ENCODE peak calls at places on chromosomes 2 and 18, in seven cellular contexts. X is NCI-H1417 treated with DMSO at 0.1 percent for 48 hours; Y is Calu3; P is stimulated activated CD4-positive, alpha-beta T cell treated with anti-CD3 and anti-CD28 coated beads, TNF-alpha, amount 100 ng/mL, for 48 hours; D is naive thymus-derived CD8-positive, alpha-beta T cell; N is activated T-cell treated with anti-CD3 and anti-CD28 coated beads for 1 hour; O is ovary. C is an unnamed sample.

GRCh38 chr2:84991404-84992151 is 20.6 kb downstream of the KCMF1 start:
- DNase-seq in X (no peak), Y (no peak), P (no peak), D (no peak), N (no peak), O (no peak), C (peak; percentile 76)

GRCh38 chr2:171702781-171703556 is 15.7 kb downstream of the DYNC1I2 start:
- DNase-seq in X (no peak), Y (no peak), P (no peak), D (no peak), N (no peak), O (no peak), C (no peak)

GRCh38 chr18:45765740-45766139 is 41.8 kb downstream of the SLC14A1 start:
- DNase-seq in X (no peak), Y (no peak), P (no peak), D (no peak), N (no peak), O (no peak), C (no peak)

GRCh38 chr2:10486091-10486490 is 38.0 kb upstream of the ODC1 start:
- DNase-seq in X (no peak), Y (no peak), P (no peak), D (no peak), N (no peak), O (no peak), C (no peak)

GRCh38 chr2:196399736-196400691 is 228.6 kb upstream of the STK17B start:
- DNase-seq in X (no peak), Y (peak; percentile 27), P (no peak), D (no peak), N (no peak), O (no peak), C (peak; percentile 91)

GRCh38 chr2:69780907-69781306 is 39.0 kb downstream of the ANXA4 start:
- DNase-seq in X (no peak), Y (no peak), P (no peak), D (no peak), N (no peak), O (no peak), C (no peak)

GRCh38 chr18:11859282-11859797 is 8.1 kb downstream of the CHMP1B start:
- DNase-seq in X (no peak), Y (no peak), P (no peak), D (no peak), N (no peak), O (no peak), C (no peak)

GRCh38 chr2:37394263-37394662 is 49.8 kb downstream of the QPCT start:
- DNase-seq in X (no peak), Y (no peak), P (no peak), D (no peak), N (no peak), O (no peak), C (no peak)

GRCh38 chr2:170530284-170530745 is 184.8 kb upstream of the SP5 start:
- DNase-seq in X (peak; percentile 57), Y (peak; percentile 70), P (no peak), D (no peak), N (no peak), O (peak; percentile 82), C (peak; percentile 79)

GRCh38 chr2:88880441-88880953 is 189.0 kb downstream of the RPIA start:
- DNase-seq in X (no peak), Y (peak; percentile 61), P (peak; percentile 14), D (no peak), N (no peak), O (no peak), C (peak; percentile 28)

GRCh38 chr2:70043252-70043875 is 43.9 kb upstream of the PCBP1 start:
- DNase-seq in X (no peak), Y (no peak), P (no peak), D (no peak), N (no peak), O (no peak), C (no peak)

GRCh38 chr2:122422384-122422991 is 667.0 kb downstream of the TSN start:
- DNase-seq in X (no peak), Y (no peak), P (no peak), D (no peak), N (no peak), O (no peak), C (no peak)

GRCh38 chr2:33209976-33210375 is 263.2 kb downstream of the LTBP1 start:
- DNase-seq in X (no peak), Y (no peak), P (no peak), D (no peak), N (no peak), O (no peak), C (no peak)

GRCh38 chr2:49770919-49771318 is 616.6 kb upstream of the FSHR start:
- DNase-seq in X (no peak), Y (peak; percentile 27), P (no peak), D (no peak), N (no peak), O (no peak), C (peak; percentile 2)

GRCh38 chr18:12315481-12315880 is 7.4 kb downstream of the TUBB6 start:
- DNase-seq in X (no peak), Y (no peak), P (no peak), D (no peak), N (no peak), O (no peak), C (no peak)

GRCh38 chr18:22551536-22552151 is 133.9 kb upstream of the CTAGE1 start:
- DNase-seq in X (no peak), Y (peak; percentile 55), P (no peak), D (no peak), N (no peak), O (peak; percentile 64), C (no peak)

GRCh38 chr2:64975232-64975791 is 13.9 kb upstream of the SLC1A4 start:
- DNase-seq in X (no peak), Y (no peak), P (no peak), D (no peak), N (no peak), O (no peak), C (peak; percentile 23)

GRCh38 chr18:7754725-7755181 is 187.6 kb downstream of the PTPRM start:
- DNase-seq in X (no peak), Y (no peak), P (no peak), D (no peak), N (no peak), O (no peak), C (no peak)

GRCh38 chr18:79933765-79934164 is 17.7 kb downstream of the SLC66A2 start:
- DNase-seq in X (no peak), Y (no peak), P (no peak), D (no peak), N (no peak), O (peak; percentile 10), C (no peak)

GRCh38 chr2:8571792-8572499 is 109.9 kb upstream of the ID2 start:
- DNase-seq in X (no peak), Y (no peak), P (no peak), D (no peak), N (no peak), O (peak; percentile 11), C (no peak)

GRCh38 chr2:94870392-94871225 is 621 bp upstream of the TEKT4 start:
- DNase-seq in X (no peak), Y (peak; percentile 46), P (no peak), D (no peak), N (no peak), O (no peak), C (no peak)

GRCh38 chr2:197920088-197920487 is 115.7 kb downstream of the PLCL1 start:
- DNase-seq in X (no peak), Y (no peak), P (no peak), D (no peak), N (no peak), O (no peak), C (no peak)

GRCh38 chr2:38775097-38775920 is 2.7 kb upstream of the GEMIN6 start:
- DNase-seq in X (no peak), Y (no peak), P (no peak), D (no peak), N (no peak), O (no peak), C (no peak)

GRCh38 chr2:195574305-195574704 is 82.7 kb upstream of the SLC39A10 start:
- DNase-seq in X (no peak), Y (no peak), P (no peak), D (no peak), N (no peak), O (no peak), C (no peak)

GRCh38 chr18:80145191-80145799 is 36.2 kb downstream of the ADNP2 start:
- DNase-seq in X (no peak), Y (no peak), P (no peak), D (no peak), N (no peak), O (no peak), C (no peak)

GRCh38 chr2:98300475-98300874 is 45.8 kb upstream of the CNGA3 start:
- DNase-seq in X (no peak), Y (no peak), P (no peak), D (no peak), N (no peak), O (no peak), C (no peak)

GRCh38 chr2:240249423-240250149 is 109.1 kb upstream of the OTOS start:
- DNase-seq in X (no peak), Y (no peak), P (no peak), D (no peak), N (no peak), O (no peak), C (no peak)

GRCh38 chr2:235981629-235982028 is 186.6 kb downstream of the GBX2 start:
- DNase-seq in X (no peak), Y (no peak), P (no peak), D (no peak), N (no peak), O (no peak), C (no peak)

GRCh38 chr2:68739261-68740183 is 4.9 kb downstream of the ARHGAP25 start:
- DNase-seq in X (no peak), Y (no peak), P (no peak), D (no peak), N (no peak), O (no peak), C (no peak)

GRCh38 chr2:150472122-150472899 is 15.2 kb downstream of the RND3 start:
- DNase-seq in X (no peak), Y (peak; percentile 60), P (no peak), D (no peak), N (no peak), O (no peak), C (no peak)

GRCh38 chr2:185219981-185220380 is 518.6 kb upstream of the FSIP2 start:
- DNase-seq in X (no peak), Y (no peak), P (no peak), D (no peak), N (no peak), O (no peak), C (no peak)

GRCh38 chr2:65278450-65279030 is 50.9 kb downstream of the ACTR2 start:
- DNase-seq in X (no peak), Y (no peak), P (no peak), D (no peak), N (no peak), O (no peak), C (no peak)

GRCh38 chr18:12056034-12056883 is 37.4 kb upstream of the ANKRD62 start:
- DNase-seq in X (no peak), Y (no peak), P (no peak), D (no peak), N (no peak), O (no peak), C (no peak)

C was measured in fibroblast of the conjunctiva.